ENCODE peak calls at places on chromosomes 6 and 20, in eight cellular contexts. D, V, A, O, T, U, M and K are unnamed samples.

GRCh38 chr6:123009101-123009500 is 13.1 kb downstream of the CLVS2 start:
- DNase-seq in D (no peak), V (no peak), A (no peak), O (no peak), T (no peak), U (no peak), M (no peak), K (no peak)

GRCh38 chr20:7571521-7572065 is 368.7 kb downstream of the HAO1 start:
- DNase-seq in D (no peak), V (no peak), A (no peak), O (no peak), T (no peak), U (no peak), M (no peak), K (no peak)

GRCh38 chr20:23005761-23006160 is 29.4 kb upstream of the SSTR4 start:
- DNase-seq in D (no peak), V (no peak), A (no peak), O (no peak), T (no peak), U (no peak), M (no peak), K (no peak)

GRCh38 chr6:28764014-28764723 is 159.6 kb downstream of the TRIM27 start:
- DNase-seq in D (no peak), V (no peak), A (no peak), O (no peak), T (no peak), U (no peak), M (no peak), K (no peak)

GRCh38 chr20:56628873-56629463 is at the start of gene TFAP2C:
- DNase-seq in D (peak; percentile 78), V (peak; percentile 72), A (no peak), O (no peak), T (peak; percentile 18), U (no peak), M (peak; percentile 81), K (peak; percentile 54)

GRCh38 chr6:126542052-126542451 is 202.1 kb downstream of the CENPW start:
- DNase-seq in D (no peak), V (no peak), A (no peak), O (no peak), T (no peak), U (no peak), M (no peak), K (no peak)

GRCh38 chr6:144248470-144249301 is 36.4 kb upstream of the UTRN start:
- DNase-seq in D (no peak), V (no peak), A (peak; percentile 37), O (no peak), T (no peak), U (no peak), M (no peak), K (peak; percentile 85)

GRCh38 chr6:11729083-11729482 is 49.5 kb downstream of the ADTRP start:
- DNase-seq in D (no peak), V (no peak), A (no peak), O (no peak), T (no peak), U (no peak), M (no peak), K (no peak)

GRCh38 chr6:15927531-15928230 is 201.2 kb upstream of the MYLIP start:
- DNase-seq in D (no peak), V (no peak), A (no peak), O (no peak), T (no peak), U (no peak), M (no peak), K (no peak)
- TF ChIP-seq CTCF in D (no peak), V (no peak), A (no peak), O (no peak), T (no peak), U (no peak), M (no peak), K (no peak)

GRCh38 chr20:34527016-34527415 is 10.8 kb downstream of the DYNLRB1 start:
- DNase-seq in D (no peak), V (peak; percentile 42), A (no peak), O (no peak), T (no peak), U (no peak), M (no peak), K (no peak)

GRCh38 chr20:34530342-34530741 is 14.1 kb downstream of the DYNLRB1 start:
- DNase-seq in D (no peak), V (peak; percentile 28), A (no peak), O (no peak), T (no peak), U (no peak), M (no peak), K (no peak)

GRCh38 chr20:34526466-34526865 is 10.2 kb downstream of the DYNLRB1 start:
- DNase-seq in D (no peak), V (peak; percentile 23), A (no peak), O (no peak), T (no peak), U (no peak), M (no peak), K (no peak)

GRCh38 chr20:34529742-34530141 is 13.5 kb downstream of the DYNLRB1 start:
- DNase-seq in D (no peak), V (peak; percentile 57), A (no peak), O (no peak), T (no peak), U (no peak), M (no peak), K (no peak)

DNA sequence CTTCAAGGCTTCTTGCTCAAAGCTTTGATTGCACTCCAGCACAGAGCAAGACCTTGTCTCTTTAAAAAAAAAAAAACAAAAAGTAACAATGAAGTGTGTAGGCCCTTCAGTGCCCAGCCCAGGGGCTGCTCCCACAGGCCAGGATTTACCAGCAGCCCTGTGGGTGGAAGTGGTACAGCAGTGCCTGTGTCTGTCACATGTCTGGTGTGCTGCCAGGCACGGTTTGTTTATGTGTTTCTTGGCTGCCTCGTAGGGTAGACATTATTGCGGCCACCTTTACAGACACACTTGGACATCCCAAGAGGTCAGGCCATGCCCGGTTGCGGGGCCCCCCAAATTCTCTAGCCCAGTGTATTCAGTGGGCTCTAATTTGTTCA is 12.7 kb downstream of the DYNLRB1 start:
- DNase-seq in D (no peak), V (peak; percentile 81), A (no peak), O (peak; percentile 81), T (no peak), U (no peak), M (no peak), K (no peak)
- TF ChIP-seq CTCF in D (no peak), V (peak; percentile 28), A (no peak), O (no peak), T (no peak), U (no peak), M (no peak), K (no peak)

GRCh38 chr6:63245908-63246307 is 34.6 kb downstream of the FKBP1C start:
- DNase-seq in D (no peak), V (no peak), A (no peak), O (no peak), T (no peak), U (no peak), M (no peak), K (no peak)
- TF ChIP-seq CTCF in D (peak; percentile 14), V (no peak), A (peak; percentile 34), O (no peak), T (no peak), U (peak; percentile 57), M (no peak), K (no peak)

GRCh38 chr6:85382541-85382940 is 67.3 kb upstream of the NT5E start:
- DNase-seq in D (no peak), V (no peak), A (no peak), O (no peak), T (no peak), U (no peak), M (no peak), K (no peak)

GRCh38 chr6:85385636-85386315 is 64.1 kb upstream of the NT5E start:
- DNase-seq in D (no peak), V (no peak), A (no peak), O (no peak), T (no peak), U (no peak), M (no peak), K (no peak)

GRCh38 chr6:85388531-85388930 is 61.4 kb upstream of the NT5E start:
- DNase-seq in D (no peak), V (no peak), A (no peak), O (no peak), T (no peak), U (no peak), M (no peak), K (no peak)

DNA sequence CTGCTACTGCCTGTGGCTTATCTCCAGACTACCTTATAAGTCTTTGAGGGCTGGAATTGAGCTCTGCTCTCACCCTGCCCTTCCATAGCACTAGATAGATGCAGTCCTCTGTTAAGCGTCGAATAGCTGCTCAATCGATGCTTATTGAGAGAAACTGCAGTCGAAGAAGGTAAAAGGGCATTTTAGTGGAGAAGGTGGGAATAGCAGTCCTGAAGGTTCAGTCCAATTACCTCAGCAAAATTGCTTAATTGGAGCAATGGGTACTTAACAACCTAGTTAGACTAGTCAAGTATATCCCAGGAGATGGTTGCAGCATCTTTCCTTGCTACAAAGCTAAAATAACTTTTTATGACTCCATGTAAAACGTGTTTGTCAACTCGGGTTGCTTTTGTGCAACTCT is 66.8 kb upstream of the NT5E start:
- DNase-seq in D (no peak), V (no peak), A (no peak), O (no peak), T (no peak), U (no peak), M (no peak), K (no peak)
- TF ChIP-seq CTCF in D (no peak), V (no peak), A (no peak), O (no peak), T (no peak), U (no peak), M (no peak), K (peak; percentile 23)

GRCh38 chr6:15513131-15513771 is 149.6 kb downstream of the DTNBP1 start:
- DNase-seq in D (no peak), V (no peak), A (no peak), O (no peak), T (no peak), U (no peak), M (no peak), K (no peak)

GRCh38 chr6:15513801-15514711 is 148.8 kb downstream of the DTNBP1 start:
- DNase-seq in D (no peak), V (no peak), A (no peak), O (no peak), T (no peak), U (no peak), M (no peak), K (no peak)

GRCh38 chr6:15511248-15512125 is 151.3 kb downstream of the DTNBP1 start:
- DNase-seq in D (no peak), V (no peak), A (no peak), O (no peak), T (no peak), U (no peak), M (no peak), K (no peak)

GRCh38 chr6:15510536-15511247 is 152.1 kb downstream of the DTNBP1 start:
- DNase-seq in D (no peak), V (no peak), A (no peak), O (no peak), T (no peak), U (no peak), M (no peak), K (no peak)

GRCh38 chr6:15512126-15512525 is 150.7 kb downstream of the DTNBP1 start:
- DNase-seq in D (no peak), V (no peak), A (no peak), O (peak; percentile 67), T (no peak), U (peak; percentile 10), M (no peak), K (no peak)
- TF ChIP-seq CTCF in D (peak; percentile 15), V (no peak), A (no peak), O (peak; percentile 44), T (no peak), U (peak; percentile 57), M (peak; percentile 12), K (peak; percentile 37)

GRCh38 chr20:63775096-63775978 is 35.8 kb downstream of the SLC2A4RG start:
- DNase-seq in D (peak; percentile 95), V (no peak), A (no peak), O (peak; percentile 68), T (peak; percentile 60), U (peak; percentile 53), M (no peak), K (no peak)
- TF ChIP-seq CTCF in D (peak; percentile 81), V (peak; percentile 61), A (peak; percentile 18), O (peak; percentile 76), T (peak; percentile 64), U (peak; percentile 77), M (peak; percentile 43), K (peak; percentile 89)